ENCODE peak calls at places on chromosomes 7 and 10, in eight cellular contexts. M, Q, F, O, A, Z, L and H are unnamed samples.

GRCh38 chr7:47470567-47471357 is 111.1 kb downstream of the TNS3 start:
- DNase-seq in M (no peak), Q (no peak), F (no peak), O (no peak), A (no peak), Z (peak; percentile 94), L (no peak), H (no peak)

GRCh38 chr7:5532520-5533335 is 109.1 kb upstream of the TNRC18 start:
- DNase-seq in M (no peak), Q (no peak), F (peak; percentile 78), O (no peak), A (no peak), Z (no peak), L (no peak), H (no peak)

GRCh38 chr10:88091490-88092061 is 228.2 kb downstream of the PTEN start:
- DNase-seq in M (no peak), Q (peak; percentile 12), F (no peak), O (no peak), A (peak; percentile 50), Z (no peak), L (no peak), H (no peak)

GRCh38 chr7:44581426-44581906 is 565 bp downstream of the TMED4 start:
- DNase-seq in M (peak; percentile 18), Q (peak; percentile 28), F (no peak), O (no peak), A (no peak), Z (no peak), L (peak; percentile 29), H (no peak)

GRCh38 chr10:30645340-30645827 is 15.8 kb upstream of the LYZL2 start:
- DNase-seq in M (peak; percentile 27), Q (no peak), F (no peak), O (no peak), A (no peak), Z (no peak), L (peak; percentile 48), H (peak; percentile 51)

GRCh38 chr10:111455776-111456426 is 379.1 kb downstream of the ADRA2A start:
- DNase-seq in M (no peak), Q (no peak), F (no peak), O (no peak), A (no peak), Z (no peak), L (no peak), H (no peak)

GRCh38 chr10:54124209-54124890 is 676.7 kb downstream of the PCDH15 start:
- DNase-seq in M (no peak), Q (no peak), F (no peak), O (no peak), A (no peak), Z (no peak), L (no peak), H (no peak)

GRCh38 chr7:157540020-157540419 is 203.2 kb downstream of the DNAJB6 start:
- DNase-seq in M (no peak), Q (no peak), F (no peak), O (no peak), A (no peak), Z (no peak), L (no peak), H (no peak)

GRCh38 chr10:48289652-48290238 is 15.2 kb upstream of the FRMPD2 start:
- DNase-seq in M (peak; percentile 44), Q (no peak), F (no peak), O (no peak), A (peak; percentile 21), Z (peak; percentile 34), L (peak; percentile 63), H (no peak)

GRCh38 chr7:101595766-101596537 is 33.1 kb downstream of the MYL10 start:
- DNase-seq in M (no peak), Q (no peak), F (no peak), O (no peak), A (no peak), Z (no peak), L (no peak), H (no peak)